ENCODE peak calls at places on chromosomes 5 and 9, in ten cellular contexts. S is neuronal stem cell, P is prostate gland, A is hepatocyte, Q is uterus, M is IMR-90, E is mammary epithelial cell, W is tibial nerve, R is H7, F is kidney epithelial cell. I is an unnamed sample.

GRCh38 chr5:116032094-116032517 is at the start of gene ARL14EPL:
- DNase-seq in A (peak; percentile 64), Q (peak; percentile 15), R (no peak), M (peak; percentile 92), E (peak; percentile 71), F (peak; percentile 82), S (no peak), W (no peak), P (no peak), I (peak; percentile 15)

GRCh38 chr5:141003791-141004601 is 37.7 kb downstream of the PCDHAC2 start:
- DNase-seq in F (peak; percentile 58), W (no peak), M (no peak), R (peak; percentile 58), S (no peak), A (peak; percentile 84), E (peak; percentile 98), Q (no peak), P (no peak), I (no peak)

GRCh38 chr5:176866913-176867312 is 32.2 kb downstream of the HK3 start:
- DNase-seq in Q (no peak), S (peak; percentile 94), F (no peak), E (no peak), R (peak; percentile 86), M (no peak), W (no peak), P (no peak), A (no peak), I (no peak)

GRCh38 chr5:180704362-180704761 is 35.5 kb downstream of the OR2Y1 start:
- DNase-seq in M (peak; percentile 7), P (no peak), W (no peak), E (peak; percentile 31), Q (no peak), F (no peak), R (no peak), S (no peak), A (no peak), I (no peak)

GRCh38 chr9:32707326-32707725 is 71.9 kb upstream of the TAF1L start:
- DNase-seq in E (no peak), Q (no peak), W (no peak), A (no peak), R (no peak), P (no peak), F (no peak), S (no peak), M (peak; percentile 35), I (no peak)

GRCh38 chr5:107570805-107571531 is 99.8 kb downstream of the EFNA5 start:
- DNase-seq in M (no peak), R (no peak), S (no peak), Q (no peak), A (peak; percentile 49), W (no peak), E (peak; percentile 56), P (no peak), F (no peak), I (peak; percentile 89)

GRCh38 chr5:166185232-166185631 is 2106.2 kb upstream of the WWC1 start:
- DNase-seq in E (no peak), S (no peak), M (no peak), Q (no peak), R (no peak), A (no peak), F (no peak), P (no peak), W (no peak), I (no peak)

GRCh38 chr5:34530637-34531036 is 125.5 kb upstream of the RAI14 start:
- DNase-seq in S (no peak), F (no peak), Q (no peak), W (no peak), R (no peak), A (no peak), M (peak; percentile 43), P (no peak), E (no peak), I (no peak)

GRCh38 chr9:116944714-116945534 is 257.8 kb downstream of the TRIM32 start:
- DNase-seq in Q (no peak), E (peak; percentile 57), S (no peak), M (peak; percentile 47), P (no peak), R (no peak), F (no peak), A (no peak), W (no peak), I (no peak)

GRCh38 chr5:123449424-123449823 is 26.2 kb upstream of the CEP120 start:
- DNase-seq in R (no peak), F (no peak), S (no peak), E (no peak), P (no peak), A (no peak), W (no peak), Q (no peak), M (no peak), I (no peak)

GRCh38 chr5:15560421-15560820 is 60.4 kb downstream of the FBXL7 start:
- DNase-seq in A (no peak), M (no peak), W (no peak), F (no peak), E (no peak), Q (no peak), S (no peak), R (no peak), P (no peak), I (no peak)

GRCh38 chr5:120621339-120621738 is 157.2 kb downstream of the PRR16 start:
- DNase-seq in P (no peak), W (no peak), F (no peak), E (no peak), S (no peak), R (no peak), Q (no peak), A (no peak), M (no peak), I (no peak)

GRCh38 chr9:70049672-70050271 is 6.1 kb downstream of the MAMDC2 start:
- DNase-seq in A (peak; percentile 21), P (no peak), W (peak; percentile 79), S (no peak), Q (peak; percentile 94), E (no peak), R (no peak), F (no peak), M (peak; percentile 55), I (no peak)

GRCh38 chr5:52892242-52892878 is 96.8 kb upstream of the ITGA2 start:
- DNase-seq in M (no peak), P (no peak), R (no peak), W (no peak), Q (no peak), S (no peak), E (no peak), A (no peak), F (no peak), I (no peak)

GRCh38 chr5:128965011-128965637 is at the start of gene SLC27A6:
- DNase-seq in A (peak; percentile 46), R (peak; percentile 80), F (no peak), S (peak; percentile 48), P (no peak), M (no peak), W (no peak), E (peak; percentile 14), Q (peak; percentile 14), I (peak; percentile 3)

GRCh38 chr9:95481000-95481399 is 35.8 kb downstream of the PTCH1 start:
- DNase-seq in P (no peak), A (no peak), R (no peak), S (no peak), F (no peak), Q (no peak), E (no peak), M (no peak), W (no peak), I (no peak)

GRCh38 chr9:116149844-116150243 is 3.7 kb upstream of the PAPPA start:
- DNase-seq in A (peak; percentile 61), F (no peak), W (no peak), M (no peak), S (peak; percentile 41), E (no peak), Q (peak; percentile 33), P (no peak), R (peak; percentile 57), I (no peak)

GRCh38 chr5:179758905-179759304 is 26.3 kb downstream of the MAML1 start:
- DNase-seq in E (no peak), M (no peak), P (no peak), S (no peak), R (no peak), Q (no peak), W (no peak), A (no peak), F (no peak), I (no peak)

DNA sequence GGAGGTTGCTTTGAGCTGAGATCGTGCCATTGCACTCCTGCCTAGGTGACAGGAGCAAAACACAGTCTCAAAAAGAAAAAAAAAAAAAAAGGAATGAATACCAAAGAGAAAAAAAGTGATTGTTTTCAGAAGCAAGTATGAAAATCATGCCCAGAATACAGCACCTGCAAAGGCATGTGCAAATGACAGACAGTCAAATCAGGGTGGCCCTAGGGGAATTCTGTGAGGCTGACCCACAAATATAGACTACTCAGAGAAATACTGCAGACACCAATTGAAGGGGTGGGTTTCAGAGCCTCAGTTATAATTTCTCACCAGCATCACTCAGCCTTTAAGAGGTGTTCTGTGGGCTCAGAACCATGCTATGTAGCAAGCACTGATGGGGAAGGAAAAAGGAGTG is 28.6 kb downstream of the DCAF12 start:
- DNase-seq in Q (no peak), F (no peak), W (no peak), E (no peak), A (no peak), P (no peak), S (no peak), R (no peak), M (no peak), I (no peak)
- H3K36me3 ChIP-seq in Q (no peaks in the 10 kb centered on the region), F (peaks cover 1% of the 10 kb centered on the region), W (peaks cover 92% of the 10 kb centered on the region), E (peaks cover 35% of the 10 kb centered on the region), A (no peaks in the 10 kb centered on the region), P (peaks cover 6% of the 10 kb centered on the region), S (peaks cover 89% of the 10 kb centered on the region), R (peaks cover 22% of the 10 kb centered on the region), M (peaks cover 54% of the 10 kb centered on the region), I (peaks cover 26% of the 10 kb centered on the region)

GRCh38 chr5:6744841-6745705 is 31.8 kb downstream of the TENT4A start:
- DNase-seq in A (no peak), Q (no peak), W (no peak), P (no peak), S (no peak), E (no peak), F (no peak), M (no peak), R (no peak), I (no peak)
- H3K36me3 ChIP-seq in A (no peaks in the 10 kb centered on the region), Q (no peaks in the 10 kb centered on the region), W (peaks cover 68% of the 10 kb centered on the region), P (no peaks in the 10 kb centered on the region), S (peaks cover 99% of the 10 kb centered on the region), E (peaks cover 26% of the 10 kb centered on the region), F (no peaks in the 10 kb centered on the region), M (peaks cover 44% of the 10 kb centered on the region), R (peaks cover 11% of the 10 kb centered on the region), I (peaks cover 18% of the 10 kb centered on the region)

DNA sequence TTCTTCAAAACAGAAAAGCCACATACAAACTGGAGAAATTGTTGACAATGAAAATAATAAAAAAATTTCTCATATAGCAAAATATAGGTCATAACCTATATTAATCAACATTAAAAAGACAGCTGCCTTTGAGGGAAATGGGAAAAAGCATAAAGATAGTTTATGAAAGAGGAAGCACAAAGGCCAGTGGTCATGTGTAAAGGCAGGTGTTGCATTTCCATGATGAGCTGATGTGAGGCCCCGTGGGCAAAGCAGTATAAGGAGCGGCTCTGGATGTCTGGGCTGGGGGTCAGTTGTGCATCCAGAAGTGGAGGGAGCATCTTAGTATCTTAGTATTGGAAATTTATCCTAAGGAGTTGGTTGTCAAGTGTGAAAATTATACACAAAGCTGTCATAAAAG is 18.3 kb downstream of the NDUFS6 start:
- DNase-seq in W (no peak), A (no peak), Q (no peak), S (no peak), F (no peak), M (no peak), E (no peak), R (no peak), P (no peak), I (no peak)
- H3K36me3 ChIP-seq in W (peaks cover 100% of the 10 kb centered on the region), A (no peaks in the 10 kb centered on the region), Q (no peaks in the 10 kb centered on the region), S (peaks cover 92% of the 10 kb centered on the region), F (peaks cover 5% of the 10 kb centered on the region), M (peaks cover 51% of the 10 kb centered on the region), E (peaks cover 25% of the 10 kb centered on the region), R (peaks cover 11% of the 10 kb centered on the region), P (peaks cover 7% of the 10 kb centered on the region), I (peaks cover 22% of the 10 kb centered on the region)

GRCh38 chr9:135849186-135849585 is 58.2 kb downstream of the CAMSAP1 start:
- DNase-seq in S (no peak), M (no peak), A (no peak), P (no peak), F (no peak), R (no peak), Q (no peak), W (no peak), E (no peak), I (no peak)
- H3K36me3 ChIP-seq in S (peaks cover 71% of the 10 kb centered on the region), M (peaks cover 21% of the 10 kb centered on the region), A (peaks cover 6% of the 10 kb centered on the region), P (no peaks in the 10 kb centered on the region), F (peaks cover 2% of the 10 kb centered on the region), R (peaks cover 5% of the 10 kb centered on the region), Q (no peaks in the 10 kb centered on the region), W (peaks cover 78% of the 10 kb centered on the region), E (no peaks in the 10 kb centered on the region), I (peaks cover 3% of the 10 kb centered on the region)